ENCODE peak calls at places on chromosomes 2 and 18, in seven cellular contexts. S is uterus, D is epithelial cell of esophagus, H is stomach, E is cardiac fibroblast, U is A549, N is right lobe of liver. L is an unnamed sample.

GRCh38 chr2:159555651-159556392 is 60.5 kb downstream of the BAZ2B start:
- DNase-seq in S (no peak), D (no peak), H (no peak), E (no peak), U (no peak), N (no peak), L (no peak)

GRCh38 chr2:85605406-85606115 is 3.1 kb upstream of the TMEM150A start:
- DNase-seq in S (no peak), D (no peak), H (no peak), E (peak), U (no peak), N (no peak), L (no peak)

GRCh38 chr2:207682557-207682956 is 28.9 kb upstream of the CCNYL1 start:
- DNase-seq in S (no peak), D (no peak), H (no peak), E (no peak), U (no peak), N (no peak), L (no peak)

GRCh38 chr2:27431395-27431794 is 3.0 kb downstream of the NRBP1 start:
- DNase-seq in S (no peak), D (peak), H (no peak), E (peak), U (no peak), N (no peak), L (no peak)

GRCh38 chr18:28086530-28087172 is 90.3 kb downstream of the CDH2 start:
- DNase-seq in S (no peak), D (peak), H (no peak), E (peak), U (no peak), N (peak), L (no peak)

GRCh38 chr2:240639566-240639965 is 14.3 kb downstream of the GPR35 start:
- DNase-seq in S (no peak), D (no peak), H (peak), E (no peak), U (no peak), N (peak), L (peak)

GRCh38 chr2:137957033-137957432 is 7.2 kb upstream of the HNMT start:
- DNase-seq in S (no peak), D (peak), H (no peak), E (peak), U (no peak), N (no peak), L (no peak)

GRCh38 chr18:56501896-56502295 is 136.5 kb downstream of the TXNL1 start:
- DNase-seq in S (no peak), D (no peak), H (no peak), E (peak), U (no peak), N (no peak), L (no peak)

GRCh38 chr18:48590678-48591077 is 51.8 kb downstream of the CTIF start:
- DNase-seq in S (no peak), D (peak), H (no peak), E (peak), U (peak), N (no peak), L (no peak)

GRCh38 chr18:3061581-3062416 is 48.9 kb upstream of the LPIN2 start:
- DNase-seq in S (no peak), D (no peak), H (no peak), E (no peak), U (no peak), N (peak), L (no peak)

GRCh38 chr18:79552696-79553095 is 126.9 kb upstream of the CTDP1 start:
- DNase-seq in S (peak), D (no peak), H (no peak), E (no peak), U (no peak), N (no peak), L (peak)

GRCh38 chr18:47280121-47280520 is 28.7 kb upstream of the SKOR2 start:
- DNase-seq in S (no peak), D (no peak), H (no peak), E (no peak), U (no peak), N (no peak), L (no peak)

GRCh38 chr2:162579986-162580385 is 236.1 kb downstream of the GCA start:
- DNase-seq in S (no peak), D (no peak), H (no peak), E (peak), U (no peak), N (no peak), L (no peak)

GRCh38 chr2:15984367-15985255 is 44.3 kb downstream of the MYCN start:
- DNase-seq in S (no peak), D (no peak), H (no peak), E (no peak), U (no peak), N (no peak), L (no peak)

GRCh38 chr18:74040459-74041332 is 106.9 kb downstream of the FBXO15 start:
- DNase-seq in S (no peak), D (peak), H (peak), E (no peak), U (peak), N (peak), L (peak)

GRCh38 chr2:23554054-23554697 is 169.2 kb downstream of the KLHL29 start:
- DNase-seq in S (peak), D (no peak), H (no peak), E (no peak), U (no peak), N (no peak), L (no peak)

GRCh38 chr2:231926180-231926741 is at the start of gene NPPC:
- DNase-seq in S (peak), D (peak), H (peak), E (peak), U (peak), N (peak), L (peak)

GRCh38 chr2:218505754-218506371 is 62.3 kb downstream of the USP37 start:
- DNase-seq in S (no peak), D (no peak), H (no peak), E (no peak), U (no peak), N (no peak), L (no peak)

GRCh38 chr2:108324531-108325256 is 36.0 kb downstream of the SULT1C2 start:
- DNase-seq in S (no peak), D (peak), H (no peak), E (peak), U (no peak), N (no peak), L (no peak)

GRCh38 chr2:100624536-100624935 is 61.7 kb downstream of the PDCL3 start:
- DNase-seq in S (no peak), D (no peak), H (no peak), E (no peak), U (no peak), N (no peak), L (no peak)

GRCh38 chr2:207475546-207475945 is 54.2 kb upstream of the CREB1 start:
- DNase-seq in S (no peak), D (peak), H (no peak), E (peak), U (no peak), N (no peak), L (no peak)

GRCh38 chr18:21146016-21146415 is 34.4 kb upstream of the ROCK1 start:
- DNase-seq in S (no peak), D (no peak), H (no peak), E (no peak), U (no peak), N (no peak), L (no peak)

GRCh38 chr2:26178746-26179436 is 6.0 kb downstream of the GAREM2 start:
- DNase-seq in S (no peak), D (no peak), H (peak), E (peak), U (no peak), N (no peak), L (no peak)

GRCh38 chr18:79940814-79941472 is 10.5 kb downstream of the SLC66A2 start:
- DNase-seq in S (no peak), D (no peak), H (peak), E (no peak), U (no peak), N (peak), L (no peak)

GRCh38 chr18:47246027-47246971 is 5.2 kb downstream of the SKOR2 start:
- DNase-seq in S (no peak), D (no peak), H (no peak), E (no peak), U (no peak), N (no peak), L (no peak)

GRCh38 chr18:78587626-78588600 is 391.7 kb upstream of the SALL3 start:
- DNase-seq in S (no peak), D (no peak), H (no peak), E (no peak), U (no peak), N (no peak), L (no peak)

GRCh38 chr2:241844066-241844728 is 14.5 kb downstream of the PDCD1 start:
- DNase-seq in S (peak), D (peak), H (peak), E (peak), U (peak), N (peak), L (peak)
- H3K4me3 ChIP-seq in S (no peak), D (no peak), H (peak), E (peak), U (peak), N (peak), L (peak)

GRCh38 chr2:190098851-190099250 is 36.3 kb upstream of the MSTN start:
- DNase-seq in S (no peak), D (no peak), H (no peak), E (no peak), U (no peak), N (no peak), L (no peak)

GRCh38 chr2:190097115-190097514 is 34.6 kb upstream of the MSTN start:
- DNase-seq in S (no peak), D (no peak), H (no peak), E (no peak), U (no peak), N (no peak), L (no peak)

GRCh38 chr2:190093793-190094192 is 31.3 kb upstream of the MSTN start:
- DNase-seq in S (peak), D (no peak), H (no peak), E (peak), U (no peak), N (no peak), L (no peak)

GRCh38 chr2:190090148-190090547 is 27.6 kb upstream of the MSTN start:
- DNase-seq in S (no peak), D (no peak), H (no peak), E (no peak), U (no peak), N (no peak), L (no peak)

GRCh38 chr2:190094471-190094870 is 31.9 kb upstream of the MSTN start:
- DNase-seq in S (no peak), D (no peak), H (no peak), E (no peak), U (no peak), N (no peak), L (no peak)
- H3K4me3 ChIP-seq in S (no peak), D (no peak), H (no peak), E (no peak), U (no peak), N (no peak), L (no peak)

DNA sequence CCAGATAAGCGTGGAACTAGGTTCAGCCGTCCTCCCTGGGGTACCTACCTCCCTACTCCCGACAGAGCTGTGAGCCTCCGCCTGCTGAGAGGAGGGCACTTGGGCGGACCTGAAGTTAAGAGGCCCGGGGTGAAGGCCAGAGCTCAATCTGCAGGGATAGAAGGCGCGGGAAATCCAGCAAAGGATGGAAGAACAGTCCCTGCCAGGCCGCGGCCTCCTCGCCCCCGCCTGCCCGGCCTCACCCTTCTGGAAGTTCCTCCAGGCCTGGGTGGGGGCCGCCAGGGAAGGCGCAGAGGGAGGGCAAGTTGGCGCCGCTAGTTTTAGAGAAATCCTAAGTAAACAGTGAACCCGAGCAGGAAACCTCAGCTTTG is 13.0 kb downstream of the EN1 start:
- DNase-seq in S (no peak), D (no peak), H (no peak), E (no peak), U (no peak), N (no peak), L (no peak)
- H3K4me3 ChIP-seq in S (no peak), D (no peak), H (no peak), E (no peak), U (no peak), N (no peak), L (no peak)

GRCh38 chr2:210020138-210020537 is 17.7 kb downstream of the RPE start:
- DNase-seq in S (no peak), D (no peak), H (no peak), E (no peak), U (no peak), N (no peak), L (no peak)
- H3K4me3 ChIP-seq in S (no peak), D (no peak), H (no peak), E (no peak), U (no peak), N (no peak), L (no peak)

L was measured in Peyer's patch.